ENCODE peak calls at places on chromosomes 13 and 19, in six cellular contexts. K is GM13976, M is cardiac fibroblast, L is nephron progenitor cell, H is gastrocnemius medialis, W is AG09319. G is an unnamed sample.

GRCh38 chr13:34748078-34748477 is 194.0 kb upstream of the NBEA start:
- DNase-seq in L (no peak), K (no peak), M (peak), W (no peak), H (no peak), G (no peak)

GRCh38 chr19:49528211-49528771 is 488 bp downstream of the RCN3 start:
- DNase-seq in H (no peak), L (no peak), M (peak), W (no peak), K (no peak), G (no peak)

GRCh38 chr13:41835871-41836270 is 125.0 kb downstream of the VWA8 start:
- DNase-seq in H (no peak), L (no peak), W (peak), K (no peak), M (peak), G (no peak)

GRCh38 chr19:11092181-11092538 is 2.9 kb downstream of the LDLR start:
- DNase-seq in H (no peak), L (no peak), W (no peak), K (no peak), M (peak), G (no peak)

GRCh38 chr13:24865158-24865557 is 101.2 kb downstream of the RNF17 start:
- DNase-seq in K (no peak), W (no peak), H (no peak), L (no peak), M (peak), G (no peak)

GRCh38 chr13:110509478-110509926 is 52.0 kb downstream of the RAB20 start:
- DNase-seq in H (no peak), M (no peak), W (no peak), K (no peak), L (no peak), G (no peak)

GRCh38 chr19:1455002-1455335 is 5.0 kb downstream of the APC2 start:
- DNase-seq in W (no peak), K (no peak), M (no peak), H (no peak), L (no peak), G (no peak)

GRCh38 chr13:35699181-35699580 is 222.7 kb upstream of the MAB21L1 start:
- DNase-seq in L (no peak), K (no peak), W (no peak), H (no peak), M (peak), G (no peak)

GRCh38 chr19:52959613-52960295 is 2.9 kb downstream of the ZNF816 start:
- DNase-seq in H (no peak), M (no peak), L (no peak), W (no peak), K (no peak), G (no peak)

GRCh38 chr13:75312884-75313520 is 169.0 kb downstream of the TBC1D4 start:
- DNase-seq in L (no peak), M (no peak), K (no peak), W (no peak), H (no peak), G (no peak)

GRCh38 chr19:35015576-35016351 is 14.5 kb upstream of the SCN1B start:
- DNase-seq in M (no peak), L (no peak), W (no peak), K (no peak), H (no peak), G (no peak)

GRCh38 chr13:94950303-94950702 is 238.0 kb upstream of the SOX21 start:
- DNase-seq in L (no peak), K (no peak), M (no peak), H (no peak), W (no peak), G (no peak)

GRCh38 chr13:50396001-50396400 is 380.8 kb downstream of the KCNRG start:
- DNase-seq in W (no peak), L (no peak), H (no peak), K (no peak), M (no peak), G (no peak)

GRCh38 chr19:43532571-43532961 is 422 bp upstream of the ZNF575 start:
- DNase-seq in W (no peak), M (no peak), H (no peak), K (peak), L (no peak), G (peak)

GRCh38 chr19:10718205-10719196 is 622 bp downstream of the DNM2 start:
- DNase-seq in W (no peak), H (no peak), L (peak), K (peak), M (peak), G (peak)

GRCh38 chr13:73849292-73849691 is 284.9 kb downstream of the KLF12 start:
- DNase-seq in M (peak), H (no peak), W (no peak), K (no peak), L (no peak), G (no peak)
- TF ChIP-seq CTCF in M (peak), H (no peak), W (peak), K (peak), L (no peak), G (peak)

GRCh38 chr19:36489139-36489919 is at the start of gene ZNF566:
- DNase-seq in W (peak), K (peak), H (peak), M (peak), L (peak), G (peak)
- TF ChIP-seq CTCF in W (peak), K (no peak), H (no peak), M (no peak), L (no peak), G (no peak)

GRCh38 chr13:98345103-98345899 is 168.2 kb upstream of the RNF113B start:
- DNase-seq in K (no peak), W (no peak), H (no peak), L (no peak), M (no peak), G (no peak)
- TF ChIP-seq CTCF in K (no peak), W (no peak), H (no peak), L (no peak), M (no peak), G (no peak)

GRCh38 chr19:3699071-3699740 is 1.1 kb downstream of the PIP5K1C start:
- DNase-seq in K (peak), W (peak), M (peak), H (no peak), L (peak), G (peak)
- TF ChIP-seq CTCF in K (no peak), W (no peak), M (no peak), H (no peak), L (no peak), G (no peak)

GRCh38 chr19:40804783-40805242 is 5.8 kb downstream of the EGLN2 start:
- DNase-seq in L (no peak), W (no peak), K (no peak), H (no peak), M (no peak), G (no peak)

GRCh38 chr19:40803170-40803856 is 4.3 kb downstream of the EGLN2 start:
- DNase-seq in L (no peak), W (no peak), H (no peak), M (no peak), K (no peak), G (no peak)

GRCh38 chr19:40802300-40803169 is 3.5 kb downstream of the EGLN2 start:
- DNase-seq in K (no peak), L (no peak), M (no peak), W (no peak), H (peak), G (no peak)

GRCh38 chr19:40805258-40805868 is 6.4 kb downstream of the EGLN2 start:
- DNase-seq in H (peak), W (no peak), L (no peak), K (no peak), M (no peak), G (no peak)

GRCh38 chr19:40803857-40804782 is 5.1 kb downstream of the EGLN2 start:
- DNase-seq in M (no peak), W (no peak), K (peak), H (no peak), L (no peak), G (no peak)
- TF ChIP-seq CTCF in M (no peak), W (no peak), K (no peak), H (no peak), L (no peak), G (no peak)

GRCh38 chr13:39036212-39036611 is 1.7 kb downstream of the PROSER1 start:
- DNase-seq in M (peak), W (no peak), K (no peak), H (no peak), L (no peak), G (no peak)

GRCh38 chr13:39039033-39039432 is 777 bp downstream of the NHLRC3 start:
- DNase-seq in W (no peak), K (no peak), L (no peak), H (no peak), M (no peak), G (no peak)

GRCh38 chr13:39038569-39038898 is 278 bp downstream of the NHLRC3 start:
- DNase-seq in H (no peak), L (no peak), K (peak), M (peak), W (no peak), G (peak)

GRCh38 chr13:39037880-39038568 is at the start of the genes NHLRC3 and PROSER1:
- DNase-seq in M (peak), W (peak), L (peak), H (peak), K (peak), G (peak)

GRCh38 chr13:39037410-39037879 is 444 bp downstream of the PROSER1 start:
- DNase-seq in H (no peak), M (no peak), W (no peak), K (no peak), L (no peak), G (no peak)
- TF ChIP-seq CTCF in H (no peak), M (no peak), W (no peak), K (no peak), L (no peak), G (no peak)

GRCh38 chr19:41156207-41156606 is 36.8 kb upstream of the CYP2S1 start:
- DNase-seq in K (no peak), M (no peak), W (no peak), L (no peak), H (no peak), G (no peak)

GRCh38 chr19:41159861-41160260 is 33.2 kb upstream of the CYP2S1 start:
- DNase-seq in M (no peak), H (no peak), K (no peak), W (no peak), L (no peak), G (no peak)

GRCh38 chr19:41166888-41167804 is 25.9 kb upstream of the CYP2S1 start:
- DNase-seq in L (no peak), K (no peak), M (no peak), H (no peak), W (no peak), G (no peak)

DNA sequence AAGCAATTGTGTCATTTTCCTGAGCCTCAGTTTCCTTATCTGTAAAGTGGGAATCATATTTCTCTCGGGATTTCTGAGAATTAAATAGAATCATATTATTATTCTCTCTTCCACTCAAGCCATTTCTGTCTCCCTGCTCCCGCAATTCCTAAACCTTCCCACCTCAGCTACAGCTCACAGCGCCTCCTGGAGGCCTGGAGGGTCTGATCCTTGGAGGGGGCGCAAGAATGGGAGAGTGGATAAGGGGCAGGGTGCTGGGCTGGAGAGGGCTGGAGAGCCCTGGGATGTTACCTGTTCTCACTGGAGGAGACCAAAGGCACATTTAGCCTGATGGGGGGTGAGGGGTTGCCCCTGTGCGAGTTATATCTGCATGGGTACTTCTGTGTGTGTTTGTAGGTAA is 31.1 kb upstream of the CYP2S1 start:
- DNase-seq in L (no peak), M (no peak), H (no peak), W (no peak), K (no peak), G (no peak)
- TF ChIP-seq CTCF in L (no peak), M (no peak), H (no peak), W (no peak), K (no peak), G (no peak)

DNA sequence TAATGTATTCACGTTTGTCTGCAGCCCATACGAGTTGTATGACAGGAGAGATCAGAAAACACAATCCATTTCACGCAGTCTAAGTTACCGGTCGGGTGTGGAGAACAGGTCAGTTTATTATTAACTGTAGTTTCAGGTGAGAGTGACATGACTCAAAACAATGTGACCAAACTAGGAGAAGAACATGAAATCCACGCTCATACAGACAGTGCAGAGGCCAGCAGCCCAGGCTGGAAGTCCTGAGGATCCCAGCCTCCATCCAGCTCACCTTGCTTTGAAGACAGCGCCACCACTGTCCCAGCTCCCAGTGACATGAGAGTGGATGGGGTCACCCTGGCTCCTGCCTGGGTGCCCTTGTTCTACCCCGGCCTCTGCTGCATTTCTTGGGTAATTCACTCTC is 19.7 kb upstream of the ATP11A start:
- DNase-seq in K (no peak), W (no peak), M (no peak), L (no peak), H (no peak), G (no peak)
- TF ChIP-seq CTCF in K (no peak), W (no peak), M (no peak), L (no peak), H (no peak), G (no peak)

GRCh38 chr13:80340643-80341097 is 256 bp downstream of the SPRY2 start:
- DNase-seq in L (no peak), M (peak), W (no peak), K (peak), H (no peak), G (no peak)

GRCh38 chr13:80341771-80342271 is 895 bp upstream of the SPRY2 start:
- DNase-seq in H (peak), K (no peak), L (peak), M (peak), W (no peak), G (no peak)

GRCh38 chr13:80342541-80343371 is 1.8 kb upstream of the SPRY2 start:
- DNase-seq in H (peak), W (no peak), M (peak), L (peak), K (peak), G (peak)

GRCh38 chr13:80339841-80340642 is 884 bp downstream of the SPRY2 start:
- DNase-seq in M (peak), H (peak), L (peak), W (no peak), K (peak), G (peak)

GRCh38 chr13:80341098-80341701 is at the start of gene SPRY2:
- DNase-seq in W (peak), M (peak), L (peak), H (peak), K (peak), G (peak)
- TF ChIP-seq CTCF in W (no peak), M (no peak), L (no peak), H (peak), K (no peak), G (no peak)

GRCh38 chr13:97026759-97027555 is 32.7 kb upstream of the OXGR1 start:
- DNase-seq in L (no peak), M (no peak), K (no peak), W (no peak), H (no peak), G (no peak)

GRCh38 chr13:97028441-97029299 is 34.4 kb upstream of the OXGR1 start:
- DNase-seq in K (peak), L (peak), M (peak), W (no peak), H (no peak), G (no peak)

GRCh38 chr13:97030705-97031452 is 36.6 kb upstream of the OXGR1 start:
- DNase-seq in M (peak), W (no peak), K (peak), L (no peak), H (no peak), G (no peak)
- TF ChIP-seq CTCF in M (peak), W (peak), K (no peak), L (peak), H (no peak), G (no peak)

G was measured in natural killer cell.